ENCODE peak calls at places on chromosomes 16 and 17, in seven cellular contexts. Y is SK-N-SH, E is GM12878, J is K562, L is H1, G is HCT116, K is HepG2. B is an unnamed sample.

GRCh38 chr16:82892327-82892726 is 265.6 kb downstream of the CDH13 start:
- DNase-seq in J (no peak), G (no peak), K (no peak), E (no peak), L (no peak), Y (no peak), B (no peak)

GRCh38 chr16:55487048-55487803 is 8.2 kb downstream of the MMP2 start:
- DNase-seq in Y (no peak), K (no peak), L (no peak), G (no peak), E (no peak), J (no peak), B (no peak)

GRCh38 chr17:11309850-11310249 is 68.8 kb downstream of the SHISA6 start:
- DNase-seq in K (no peak), L (no peak), J (no peak), G (no peak), E (no peak), Y (no peak), B (no peak)

GRCh38 chr16:53213542-53213941 is 158.8 kb downstream of the CHD9 start:
- DNase-seq in E (no peak), Y (no peak), J (no peak), L (no peak), G (no peak), K (no peak), B (no peak)

GRCh38 chr17:44119798-44120197 is 3.6 kb downstream of the HDAC5 start:
- DNase-seq in E (no peak), J (no peak), L (no peak), Y (no peak), G (no peak), K (no peak), B (no peak)

GRCh38 chr16:23948949-23949392 is 113.2 kb downstream of the PRKCB start:
- DNase-seq in Y (no peak), J (no peak), G (no peak), L (no peak), K (no peak), E (no peak), B (no peak)

GRCh38 chr17:7354262-7354781 is 634 bp upstream of the TMEM95 start:
- DNase-seq in L (no peak), K (no peak), E (no peak), J (no peak), G (no peak), Y (no peak), B (no peak)

GRCh38 chr17:9982159-9982558 is 77.1 kb upstream of the RCVRN start:
- DNase-seq in K (peak), Y (no peak), L (peak), G (peak), J (peak), E (no peak), B (no peak)

GRCh38 chr16:30927789-30928378 is 4.5 kb downstream of the FBXL19 start:
- DNase-seq in K (peak), Y (peak), G (peak), L (peak), E (peak), J (peak), B (peak)

GRCh38 chr17:13038931-13039665 is 21.3 kb upstream of the ELAC2 start:
- DNase-seq in J (no peak), Y (no peak), K (no peak), G (no peak), E (no peak), L (no peak), B (no peak)

GRCh38 chr17:77127735-77128361 is 12.9 kb upstream of the SEC14L1 start:
- DNase-seq in L (no peak), J (no peak), Y (no peak), G (no peak), K (no peak), E (no peak), B (no peak)

GRCh38 chr17:31824771-31825360 is 34.2 kb downstream of the COPRS start:
- DNase-seq in J (no peak), E (no peak), G (no peak), Y (no peak), L (no peak), K (no peak), B (no peak)

GRCh38 chr16:89556750-89557149 is 3.7 kb upstream of the RPL13 start:
- DNase-seq in L (no peak), E (no peak), J (no peak), Y (no peak), G (no peak), K (no peak), B (no peak)

GRCh38 chr17:64648234-64648633 is 13.9 kb downstream of the SMURF2 start:
- DNase-seq in J (no peak), K (no peak), E (no peak), G (no peak), L (no peak), Y (no peak), B (no peak)

GRCh38 chr16:15052747-15053476 is 3.0 kb downstream of the NTAN1 start:
- DNase-seq in K (no peak), L (no peak), E (no peak), J (no peak), Y (no peak), G (no peak), B (no peak)

GRCh38 chr16:56262148-56262878 is 71.0 kb downstream of the GNAO1 start:
- DNase-seq in J (peak), L (no peak), Y (no peak), K (no peak), E (no peak), G (no peak), B (no peak)

GRCh38 chr16:82156761-82157654 is 13.0 kb downstream of the MPHOSPH6 start:
- DNase-seq in G (no peak), L (no peak), Y (no peak), K (no peak), E (no peak), J (no peak), B (no peak)

GRCh38 chr17:83183150-83183820 is 103.9 kb downstream of the METRNL start:
- DNase-seq in G (no peak), K (no peak), L (peak), J (no peak), Y (no peak), E (no peak), B (no peak)

GRCh38 chr16:30894540-30895368 is 877 bp upstream of the BCL7C start:
- DNase-seq in J (no peak), K (no peak), G (no peak), E (no peak), Y (no peak), L (no peak), B (no peak)

GRCh38 chr16:5560084-5560483 is 462.5 kb upstream of the EEF2KMT start:
- DNase-seq in E (no peak), L (no peak), Y (no peak), J (no peak), G (peak), K (no peak), B (no peak)

GRCh38 chr16:29815032-29815721 is 775 bp upstream of the PAGR1 start:
- DNase-seq in L (peak), Y (no peak), E (no peak), J (peak), K (no peak), G (no peak), B (no peak)

GRCh38 chr17:72169823-72170222 is 49.0 kb downstream of the SOX9 start:
- DNase-seq in K (no peak), L (no peak), E (no peak), G (no peak), Y (no peak), J (no peak), B (no peak)

GRCh38 chr17:49315551-49315951 is 46.5 kb downstream of the ZNF652 start:
- DNase-seq in K (peak), E (peak), Y (peak), G (peak), L (peak), J (peak), B (peak)

GRCh38 chr17:49316889-49317288 is 45.2 kb downstream of the ZNF652 start:
- DNase-seq in K (no peak), L (no peak), E (no peak), G (no peak), Y (no peak), J (no peak), B (no peak)

GRCh38 chr17:49318438-49318965 is 43.5 kb downstream of the ZNF652 start:
- DNase-seq in J (no peak), Y (no peak), E (no peak), K (no peak), G (no peak), L (no peak), B (no peak)

GRCh38 chr17:49312722-49313121 is 49.3 kb downstream of the ZNF652 start:
- DNase-seq in E (no peak), K (no peak), J (no peak), G (no peak), Y (no peak), L (no peak), B (no peak)

GRCh38 chr17:49315974-49316570 is 46.0 kb downstream of the ZNF652 start:
- DNase-seq in K (no peak), E (no peak), G (no peak), Y (no peak), L (no peak), J (no peak), B (no peak)
- TF ChIP-seq YY1 in K (no peak), E (no peak), G (no peak), Y (no peak), L (no peak), J (no peak), B (no peak)

GRCh38 chr16:73058221-73058615 is 10.3 kb upstream of the ZFHX3 start:
- DNase-seq in K (no peak), Y (peak), E (no peak), L (peak), J (peak), G (no peak), B (no peak)
- TF ChIP-seq YY1 in K (peak), Y (no peak), E (no peak), L (no peak), J (no peak), G (no peak), B (no peak)

DNA sequence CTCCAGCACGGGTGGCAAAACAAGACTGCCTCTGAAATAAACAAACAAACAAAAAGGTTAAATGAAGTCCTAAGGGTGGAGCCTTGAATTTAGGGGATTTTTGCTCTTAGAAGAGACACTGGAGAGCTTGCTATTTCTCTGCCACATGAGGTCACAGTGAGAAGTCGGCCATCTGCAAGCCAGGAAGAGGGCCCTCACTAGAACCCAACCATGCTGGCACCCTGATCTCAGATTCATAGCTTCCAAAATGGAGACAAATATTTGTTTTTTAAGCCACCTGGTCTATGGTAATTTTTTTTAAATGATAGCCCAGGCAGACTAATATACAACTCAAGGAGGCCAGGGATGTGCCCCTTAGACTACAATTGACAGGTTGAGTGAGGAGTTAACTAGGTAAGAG is 255.5 kb downstream of the XYLT1 start:
- DNase-seq in L (no peak), J (no peak), Y (no peak), E (no peak), G (no peak), K (no peak), B (no peak)
- TF ChIP-seq YY1 in L (no peak), J (no peak), Y (no peak), E (no peak), G (no peak), K (no peak), B (no peak)

DNA sequence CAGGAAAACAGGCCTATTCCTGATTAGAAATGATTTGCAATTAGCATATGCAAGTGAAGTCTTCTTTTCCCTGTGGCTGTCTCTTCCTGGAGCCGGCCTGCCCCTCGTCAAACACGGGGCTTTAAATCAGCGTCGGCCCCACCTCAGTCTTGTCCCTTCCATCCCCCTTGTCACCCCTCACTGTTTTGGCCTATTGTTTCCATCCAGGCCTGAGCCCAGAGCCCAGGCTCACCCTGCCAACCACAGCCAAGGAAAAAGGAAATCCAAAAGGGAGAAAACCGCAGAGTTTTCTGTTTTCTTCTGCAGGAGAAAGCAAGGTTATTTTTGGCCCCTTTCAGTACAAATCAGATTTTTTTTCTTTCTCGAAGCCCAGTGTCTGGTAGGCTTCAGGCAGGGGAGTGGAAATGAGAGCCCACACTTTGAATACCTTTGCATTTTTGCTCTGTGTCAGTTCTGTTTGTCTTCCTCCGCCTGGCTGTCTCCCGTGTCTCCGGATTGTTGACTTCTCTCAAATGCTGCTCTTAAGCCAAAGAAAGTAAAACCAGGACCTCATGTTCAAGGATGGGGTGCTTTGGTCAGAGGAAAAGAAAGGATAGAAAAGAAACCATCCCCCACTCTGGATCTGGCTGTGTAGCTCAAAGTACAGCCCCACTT is 399.9 kb upstream of the CDH11 start:
- DNase-seq in J (no peak), K (no peak), E (no peak), G (no peak), Y (no peak), L (no peak), B (no peak)
- TF ChIP-seq YY1 in J (no peak), K (no peak), E (no peak), G (no peak), Y (no peak), L (no peak), B (no peak)

GRCh38 chr17:80187090-80187489 is 17.3 kb downstream of the CARD14 start:
- DNase-seq in G (no peak), E (no peak), L (no peak), Y (no peak), K (no peak), J (no peak), B (no peak)

GRCh38 chr17:80189611-80190010 is 19.8 kb downstream of the CARD14 start:
- DNase-seq in Y (no peak), K (no peak), E (no peak), G (no peak), J (no peak), L (no peak), B (no peak)

GRCh38 chr17:80184423-80184714 is 14.5 kb downstream of the CARD14 start:
- DNase-seq in J (no peak), E (no peak), L (no peak), Y (no peak), K (no peak), G (no peak), B (no peak)

GRCh38 chr17:80185968-80186367 is 16.1 kb downstream of the CARD14 start:
- DNase-seq in L (no peak), E (no peak), J (no peak), G (no peak), Y (no peak), K (no peak), B (no peak)

DNA sequence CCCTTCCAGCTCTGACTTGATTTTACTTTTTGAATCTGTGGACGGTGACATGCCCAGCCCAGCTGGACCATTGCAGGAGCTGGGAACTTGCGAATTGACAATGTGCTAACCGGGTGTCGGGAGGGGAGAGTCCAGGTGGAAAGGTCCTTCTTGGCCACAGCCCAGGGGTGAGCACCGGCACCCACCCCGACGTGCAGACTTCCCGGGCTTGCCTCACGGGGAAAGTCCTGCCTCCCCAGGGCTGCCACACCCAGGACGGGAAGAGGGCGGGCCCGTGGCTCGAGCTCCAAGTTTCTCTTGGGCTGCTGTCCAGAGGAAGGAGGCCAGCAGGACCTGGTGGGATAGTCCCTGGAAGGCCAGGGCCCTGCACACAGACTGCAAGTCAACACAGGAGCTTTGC is 17.7 kb downstream of the CARD14 start:
- DNase-seq in K (no peak), J (peak), L (no peak), E (no peak), G (no peak), Y (no peak), B (no peak)
- TF ChIP-seq YY1 in K (no peak), J (no peak), L (no peak), E (no peak), G (no peak), Y (no peak), B (no peak)

GRCh38 chr17:59651346-59651745 is 31.7 kb downstream of the CLTC start:
- DNase-seq in G (no peak), E (no peak), J (no peak), L (no peak), K (no peak), Y (no peak), B (no peak)
- TF ChIP-seq YY1 in G (no peak), E (no peak), J (no peak), L (no peak), K (no peak), Y (no peak), B (no peak)

GRCh38 chr17:57915980-57916757 is 39.0 kb downstream of the CUEDC1 start:
- DNase-seq in E (no peak), J (no peak), G (no peak), L (peak), K (no peak), Y (peak), B (no peak)

GRCh38 chr17:57914274-57915147 is 40.7 kb downstream of the CUEDC1 start:
- DNase-seq in E (no peak), K (no peak), J (no peak), G (no peak), Y (no peak), L (no peak), B (no peak)

GRCh38 chr17:57918017-57918895 is 37.0 kb downstream of the CUEDC1 start:
- DNase-seq in Y (no peak), L (no peak), J (peak), K (no peak), E (no peak), G (no peak), B (no peak)

GRCh38 chr17:57915532-57915931 is 39.7 kb downstream of the CUEDC1 start:
- DNase-seq in G (no peak), K (no peak), E (no peak), J (no peak), Y (no peak), L (no peak), B (no peak)

GRCh38 chr17:57916925-57917858 is 38.0 kb downstream of the CUEDC1 start:
- DNase-seq in G (peak), L (no peak), Y (no peak), J (no peak), E (no peak), K (peak), B (no peak)
- TF ChIP-seq YY1 in G (no peak), L (no peak), Y (no peak), J (no peak), E (no peak), K (no peak), B (no peak)

DNA sequence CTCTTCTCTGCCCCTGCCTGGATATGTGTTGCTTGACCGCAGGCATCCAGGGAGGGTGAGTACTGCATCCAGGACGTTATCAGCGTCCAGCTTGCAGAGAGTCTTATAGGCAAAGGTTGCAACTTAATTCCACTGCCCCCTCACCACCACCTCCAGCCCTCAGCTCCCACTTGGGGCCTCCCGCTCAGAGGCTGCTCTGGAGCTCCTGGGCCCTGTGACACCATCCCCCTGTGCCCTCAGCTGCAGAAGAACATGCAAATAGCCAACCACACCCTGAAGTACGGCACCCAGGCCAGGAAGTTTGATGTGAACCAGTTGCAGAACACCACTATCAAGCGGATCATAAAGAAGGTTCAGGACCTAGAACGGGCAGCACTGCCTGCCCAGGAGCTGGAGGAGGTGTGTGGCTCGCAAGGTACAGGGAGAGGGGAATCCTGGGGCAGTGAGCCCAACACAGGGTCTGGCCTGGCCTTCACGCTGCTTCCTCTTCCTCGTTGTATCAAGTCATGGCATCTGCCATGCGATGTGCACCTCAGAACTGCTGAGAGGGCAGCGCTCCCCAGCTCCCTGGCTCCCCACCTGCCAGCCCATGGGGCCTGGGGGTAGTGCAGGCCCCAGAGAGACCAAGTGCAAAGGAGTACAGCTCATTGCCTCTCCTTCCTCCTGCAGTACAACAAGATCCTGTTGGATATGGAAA is 9.6 kb downstream of the ACE start:
- DNase-seq in Y (peak), K (no peak), E (no peak), G (no peak), J (no peak), L (no peak), B (no peak)
- TF ChIP-seq YY1 in Y (no peak), K (no peak), E (no peak), G (no peak), J (no peak), L (no peak), B (no peak)

GRCh38 chr17:39929657-39930407 is 2.3 kb downstream of the LRRC3C start:
- DNase-seq in G (no peak), E (no peak), J (no peak), Y (no peak), L (no peak), K (peak), B (no peak)

GRCh38 chr17:39938140-39938869 is 10.8 kb downstream of the LRRC3C start:
- DNase-seq in J (no peak), G (no peak), L (no peak), K (peak), E (peak), Y (no peak), B (no peak)

GRCh38 chr17:39935896-39936295 is 8.4 kb downstream of the LRRC3C start:
- DNase-seq in Y (no peak), K (no peak), G (no peak), L (no peak), E (no peak), J (no peak), B (no peak)

GRCh38 chr17:39937462-39937861 is 9.9 kb downstream of the LRRC3C start:
- DNase-seq in E (no peak), L (no peak), J (no peak), K (no peak), G (no peak), Y (no peak), B (no peak)

DNA sequence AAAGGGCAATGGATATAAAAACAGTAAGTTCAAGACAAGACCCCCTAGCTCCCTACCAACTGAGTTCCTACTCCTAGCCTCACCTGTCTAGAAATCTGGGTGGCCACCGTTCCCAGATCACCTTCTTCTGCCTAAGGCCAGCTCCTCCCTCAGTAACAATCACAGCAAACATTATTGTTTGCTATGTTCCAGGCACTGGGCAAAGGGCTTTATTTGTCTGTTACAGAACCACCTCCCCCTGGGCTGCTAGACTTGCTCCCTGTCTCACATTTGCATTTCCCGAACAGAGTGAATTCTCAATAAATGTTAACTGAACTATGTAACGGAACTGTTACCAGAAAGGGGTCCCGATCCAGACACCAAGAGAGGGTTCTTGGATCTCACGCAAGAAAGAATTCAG is 6.8 kb downstream of the LRRC3C start:
- DNase-seq in J (no peak), L (no peak), E (no peak), G (no peak), K (peak), Y (no peak), B (no peak)
- TF ChIP-seq YY1 in J (no peak), L (no peak), E (no peak), G (no peak), K (no peak), Y (no peak), B (no peak)

B was measured in NT2/D1.